ENCODE peak calls at places on chromosome 2, in six cellular contexts. V is heart right ventricle, J is fibroblast of lung, R is tibial artery, I is GM06990, B is foreskin keratinocyte. L is an unnamed sample. For H3K27me3, the result is how much of the 10 kb centered on the place peaks cover.

GRCh38 chr2:58449286-58450010 is 208.3 kb upstream of the FANCL start:
- DNase-seq in I (peak), R (no peak), V (no peak), B (no peak), J (peak), L (no peak)

GRCh38 chr2:164903214-164903613 is 52.1 kb downstream of the SLC38A11 start:
- DNase-seq in J (peak), V (no peak), R (no peak), I (no peak), B (no peak), L (no peak)

GRCh38 chr2:234761910-234762309 is 189.9 kb upstream of the SH3BP4 start:
- DNase-seq in J (peak), R (no peak), V (no peak), I (no peak), B (no peak), L (no peak)

GRCh38 chr2:12717988-12718661 is 1.4 kb downstream of the TRIB2 start:
- DNase-seq in R (no peak), J (peak), I (peak), V (no peak), B (no peak), L (no peak)

GRCh38 chr2:233209978-233210680 is 41.3 kb upstream of the ATG16L1 start:
- DNase-seq in R (no peak), V (no peak), J (no peak), B (no peak), I (no peak), L (no peak)

GRCh38 chr2:196239622-196240587 is 68.5 kb upstream of the STK17B start:
- DNase-seq in V (peak), B (peak), R (peak), I (peak), J (peak), L (peak)

GRCh38 chr2:109615637-109616144 is 1.5 kb downstream of the SOWAHC start:
- DNase-seq in B (no peak), J (no peak), V (no peak), I (no peak), R (no peak), L (no peak)

GRCh38 chr2:174846941-174847938 is 83.0 kb upstream of the CHRNA1 start:
- DNase-seq in R (no peak), B (peak), V (no peak), J (peak), I (no peak), L (no peak)

GRCh38 chr2:119219873-119220272 is 3.8 kb upstream of the STEAP3 start:
- DNase-seq in I (no peak), R (no peak), J (peak), B (no peak), V (no peak), L (no peak)

GRCh38 chr2:101464841-101465240 is 10.1 kb downstream of the RFX8 start:
- DNase-seq in B (no peak), J (no peak), I (no peak), V (no peak), R (no peak), L (no peak)

GRCh38 chr2:10057231-10058107 is 14.1 kb downstream of the KLF11 start:
- DNase-seq in J (peak), B (peak), I (no peak), V (peak), R (no peak), L (no peak)

GRCh38 chr2:111031546-111032484 is 88.9 kb upstream of the BCL2L11 start:
- DNase-seq in J (no peak), V (peak), R (no peak), B (no peak), I (no peak), L (no peak)

GRCh38 chr2:205695460-205695979 is 13.2 kb downstream of the NRP2 start:
- DNase-seq in J (peak), V (no peak), R (no peak), B (no peak), I (no peak), L (no peak)

GRCh38 chr2:177471990-177472389 is 79.4 kb downstream of the AGPS start:
- DNase-seq in R (no peak), I (no peak), J (no peak), V (no peak), B (no peak), L (no peak)

GRCh38 chr2:176679306-176679705 is 410.1 kb downstream of the MTX2 start:
- DNase-seq in I (no peak), B (no peak), R (no peak), V (no peak), J (no peak), L (no peak)

GRCh38 chr2:232900811-232901701 is 31.0 kb downstream of the SNORC start:
- DNase-seq in R (no peak), J (no peak), I (no peak), B (no peak), V (no peak), L (no peak)

GRCh38 chr2:79892123-79892522 is 379.3 kb downstream of the CTNNA2 start:
- DNase-seq in R (no peak), B (no peak), V (no peak), J (no peak), I (no peak), L (no peak)

GRCh38 chr2:85707304-85707703 is 13.1 kb downstream of the GNLY start:
- DNase-seq in R (peak), J (peak), I (no peak), B (peak), V (no peak), L (no peak)

GRCh38 chr2:27824401-27824800 is 52.9 kb downstream of the MRPL33 start:
- DNase-seq in V (no peak), I (no peak), R (no peak), J (no peak), B (no peak), L (no peak)

GRCh38 chr2:177295479-177295878 is 31.0 kb upstream of the NFE2L2 start:
- DNase-seq in B (no peak), I (no peak), R (no peak), V (no peak), J (peak), L (no peak)

GRCh38 chr2:78601113-78601512 is 424.4 kb upstream of the REG3G start:
- DNase-seq in V (no peak), B (no peak), I (no peak), J (no peak), R (no peak), L (no peak)

GRCh38 chr2:216159646-216160045 is 50.5 kb downstream of the XRCC5 start:
- DNase-seq in B (no peak), V (no peak), R (no peak), I (no peak), J (no peak), L (no peak)

GRCh38 chr2:156006721-156007618 is 325.6 kb downstream of the NR4A2 start:
- DNase-seq in J (no peak), I (no peak), R (no peak), B (no peak), V (peak), L (no peak)

GRCh38 chr2:159072795-159073194 is 104.4 kb downstream of the TANC1 start:
- DNase-seq in V (no peak), I (no peak), R (no peak), B (no peak), J (peak), L (no peak)

GRCh38 chr2:30708491-30709290 is 98.6 kb downstream of the CAPN13 start:
- DNase-seq in B (peak), J (peak), V (no peak), R (no peak), I (no peak), L (peak)

GRCh38 chr2:183950673-183951072 is 647.7 kb upstream of the ZNF804A start:
- DNase-seq in B (no peak), I (no peak), J (peak), R (no peak), V (no peak), L (no peak)

GRCh38 chr2:218219934-218220333 is 2.9 kb downstream of the ARPC2 start:
- DNase-seq in B (no peak), R (no peak), J (no peak), V (no peak), I (no peak), L (no peak)

GRCh38 chr2:72143441-72144356 is 4.0 kb downstream of the CYP26B1 start:
- DNase-seq in V (no peak), R (no peak), J (no peak), B (no peak), I (no peak), L (peak)

GRCh38 chr2:69770193-69770702 is 28.3 kb downstream of the ANXA4 start:
- DNase-seq in V (no peak), I (no peak), B (peak), R (peak), J (peak), L (no peak)

GRCh38 chr2:26904839-26905238 is 56.9 kb downstream of the DPYSL5 start:
- DNase-seq in V (no peak), R (no peak), J (no peak), I (no peak), B (no peak), L (no peak)

GRCh38 chr2:241925821-241926441 is 56.4 kb downstream of the RTP5 start:
- DNase-seq in I (no peak), B (no peak), V (no peak), R (no peak), J (no peak), L (no peak)

GRCh38 chr2:116510117-116510671 is 1304.3 kb upstream of the DDX18 start:
- DNase-seq in V (no peak), R (no peak), J (no peak), B (no peak), I (no peak), L (no peak)

GRCh38 chr2:173388795-173389194 is 34.1 kb downstream of the CDCA7 start:
- DNase-seq in V (no peak), J (no peak), B (no peak), R (no peak), I (no peak), L (no peak)

GRCh38 chr2:237242091-237242536 is 156.4 kb downstream of the COPS8 start:
- DNase-seq in V (no peak), J (peak), I (no peak), B (no peak), R (no peak), L (no peak)

DNA sequence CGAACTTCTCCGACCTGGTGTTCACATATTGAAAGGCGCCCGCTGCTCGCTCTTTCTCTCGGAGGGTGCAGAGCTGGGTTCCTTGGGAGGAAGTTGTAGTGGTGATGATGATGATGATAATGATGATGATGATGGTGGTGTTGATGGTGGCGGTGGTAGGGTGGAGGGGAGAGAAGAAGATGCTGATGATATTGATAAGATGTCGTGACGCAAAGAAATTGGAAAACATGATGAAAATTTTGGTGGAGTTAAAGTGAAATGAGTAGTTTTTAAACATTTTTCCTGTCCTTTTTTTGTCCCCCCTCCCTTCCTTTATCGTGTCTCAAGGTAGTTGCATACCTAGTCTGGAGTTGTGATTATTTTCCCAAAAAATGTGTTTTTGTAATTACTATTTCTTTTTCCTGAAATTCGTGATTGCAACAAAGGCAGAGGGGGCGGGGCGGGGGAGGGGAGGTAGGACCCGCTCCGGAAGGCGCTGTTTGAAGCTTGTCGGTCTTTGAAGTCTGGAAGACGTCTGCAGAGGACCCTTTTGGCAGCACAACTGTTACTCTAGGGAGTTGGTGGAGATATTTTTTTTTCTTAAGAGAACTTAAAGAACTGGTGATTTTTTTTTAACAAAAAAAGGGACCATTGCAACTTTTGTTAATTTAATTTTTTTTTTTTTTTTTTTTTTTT is 2.0 kb downstream of the SOX11 start:
- DNase-seq in J (peak), V (no peak), B (no peak), R (no peak), I (no peak), L (no peak)
- H3K27me3 ChIP-seq in J (under half), V (half or more), B (half or more), R (half or more), I (under half), L (half or more)

GRCh38 chr2:121689356-121689755 is 40.1 kb upstream of the CLASP1 start:
- DNase-seq in V (no peak), I (no peak), J (peak), B (no peak), R (no peak), L (no peak)
- TF ChIP-seq CTCF in V (peak), I (peak), J (peak), B (peak), R (no peak), L (peak)

GRCh38 chr2:65952966-65953365 is 482.0 kb upstream of the MEIS1 start:
- DNase-seq in V (no peak), B (peak), J (no peak), I (no peak), R (no peak), L (no peak)

GRCh38 chr2:65955259-65955658 is 479.7 kb upstream of the MEIS1 start:
- DNase-seq in B (no peak), V (no peak), R (no peak), I (no peak), J (no peak), L (no peak)

GRCh38 chr2:65957454-65957853 is 477.5 kb upstream of the MEIS1 start:
- DNase-seq in R (no peak), I (no peak), J (no peak), B (no peak), V (no peak), L (no peak)

DNA sequence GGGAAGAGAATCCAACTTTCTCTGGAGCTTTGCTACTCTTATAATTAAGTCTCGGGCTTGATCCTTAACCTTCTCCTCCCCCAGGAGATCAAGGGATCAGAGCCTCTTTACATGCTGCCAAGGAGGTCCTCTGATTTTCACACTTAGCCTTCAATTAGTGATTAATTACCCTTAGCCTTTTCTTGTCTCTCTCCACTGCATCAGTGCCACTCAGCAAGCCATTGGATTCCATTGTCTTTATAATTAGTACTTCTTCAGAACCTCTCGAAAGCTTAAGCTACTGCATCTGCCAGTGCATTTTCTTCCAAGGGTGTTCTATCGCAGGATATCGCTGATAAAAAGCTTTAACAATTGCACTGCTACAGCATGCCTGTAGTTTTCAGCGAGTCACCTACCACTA is 477.0 kb upstream of the MEIS1 start:
- DNase-seq in J (no peak), I (no peak), R (no peak), V (no peak), B (no peak), L (no peak)
- H3K27me3 ChIP-seq in J (under half), I (under half), R (under half), V (under half), B (under half), L (under half)

GRCh38 chr2:125224830-125225229 is 1199.7 kb downstream of the CNTNAP5 start:
- DNase-seq in I (no peak), B (no peak), J (no peak), R (no peak), V (no peak), L (no peak)

GRCh38 chr2:125224188-125224587 is 1199.1 kb downstream of the CNTNAP5 start:
- DNase-seq in V (no peak), J (no peak), B (no peak), R (no peak), I (no peak), L (peak)

GRCh38 chr2:125227843-125228392 is 1202.8 kb downstream of the CNTNAP5 start:
- DNase-seq in V (no peak), J (no peak), B (no peak), R (no peak), I (no peak), L (no peak)
- TF ChIP-seq CTCF in V (no peak), J (no peak), B (no peak), R (no peak), I (peak), L (peak)

L was measured in upper lobe of right lung.